ENCODE peak calls at places on chromosomes 4 and X, in eight cellular contexts. Q, G, N, U, R, A, M and T are unnamed samples.

GRCh38 chr4:1212546-1213335 is 36.2 kb downstream of the CTBP1 start:
- DNase-seq in Q (no peak), G (no peak), N (no peak), U (no peak), R (no peak), A (peak; percentile 15), M (no peak), T (no peak)

GRCh38 chr4:7973545-7973981 is 33.9 kb upstream of the AFAP1 start:
- DNase-seq in Q (no peak), G (peak; percentile 64), N (peak; percentile 45), U (no peak), R (no peak), A (no peak), M (no peak), T (no peak)

GRCh38 chrX:68186552-68187262 is 246.6 kb downstream of the OPHN1 start:
- DNase-seq in Q (no peak), G (peak; percentile 22), N (no peak), U (no peak), R (no peak), A (no peak), M (no peak), T (peak; percentile 14)

GRCh38 chrX:155094468-155095061 is 23.3 kb downstream of the BRCC3 start:
- DNase-seq in Q (no peak), G (peak; percentile 39), N (no peak), U (no peak), R (no peak), A (no peak), M (no peak), T (no peak)

GRCh38 chrX:71996826-71997225 is 86.2 kb downstream of the NHSL2 start:
- DNase-seq in Q (no peak), G (peak; percentile 11), N (peak; percentile 17), U (no peak), R (no peak), A (peak; percentile 44), M (peak; percentile 82), T (no peak)

GRCh38 chr4:8351931-8352367 is 82.4 kb downstream of the HTRA3 start:
- DNase-seq in Q (no peak), G (peak; percentile 16), N (no peak), U (no peak), R (no peak), A (no peak), M (no peak), T (no peak)

GRCh38 chr4:108635070-108635655 is 14.8 kb downstream of the RPL34 start:
- DNase-seq in Q (no peak), G (no peak), N (no peak), U (no peak), R (no peak), A (no peak), M (peak; percentile 44), T (no peak)

GRCh38 chr4:108010167-108010566 is 20.5 kb downstream of the HADH start:
- DNase-seq in Q (no peak), G (peak; percentile 79), N (peak; percentile 66), U (no peak), R (no peak), A (no peak), M (no peak), T (no peak)

GRCh38 chr4:23036921-23037495 is 344.3 kb downstream of the GBA3 start:
- DNase-seq in Q (no peak), G (no peak), N (no peak), U (no peak), R (no peak), A (no peak), M (no peak), T (no peak)

GRCh38 chr4:78902313-78902712 is 36.9 kb downstream of the PAQR3 start:
- DNase-seq in Q (no peak), G (no peak), N (no peak), U (no peak), R (no peak), A (no peak), M (no peak), T (no peak)

GRCh38 chr4:140935259-140935658 is 179.1 kb upstream of the TBC1D9 start:
- DNase-seq in Q (no peak), G (no peak), N (no peak), U (no peak), R (no peak), A (no peak), M (no peak), T (no peak)

GRCh38 chr4:26028793-26029511 is 114.9 kb downstream of the SMIM20 start:
- DNase-seq in Q (no peak), G (peak; percentile 71), N (no peak), U (no peak), R (peak; percentile 31), A (peak; percentile 75), M (peak; percentile 97), T (no peak)

GRCh38 chrX:79361192-79361870 is 5.8 kb downstream of the ITM2A start:
- DNase-seq in Q (no peak), G (no peak), N (no peak), U (no peak), R (no peak), A (no peak), M (no peak), T (no peak)

GRCh38 chrX:18353931-18354368 is 538 bp downstream of the SCML2 start:
- DNase-seq in Q (no peak), G (no peak), N (no peak), U (no peak), R (no peak), A (no peak), M (peak; percentile 73), T (peak; percentile 6)